ENCODE peak calls at places on chromosome 14, in nine cellular contexts. T is PC-3, N is EL, Q is Calu3, A is ACHN, D is fibroblast of mammary gland, U is choroid plexus epithelial cell, G is amygdala, R is HT-29. M is an unnamed sample.

GRCh38 chr14:23181453-23181852 is 2.0 kb downstream of the SLC7A8 start:
- DNase-seq in T (no peak), N (no peak), Q (no peak), A (no peak), D (no peak), U (no peak), G (no peak), R (no peak), M (no peak)

GRCh38 chr14:74217672-74218448 is 21.4 kb upstream of the VSX2 start:
- DNase-seq in T (peak), N (peak), Q (peak), A (peak), D (peak), U (peak), G (no peak), R (peak), M (peak)

GRCh38 chr14:36901846-36902245 is 240.2 kb downstream of the PAX9 start:
- DNase-seq in T (peak), N (peak), Q (no peak), A (no peak), D (peak), U (peak), G (no peak), R (no peak), M (no peak)

GRCh38 chr14:61620130-61620946 is 75.0 kb upstream of the HIF1A start:
- DNase-seq in T (peak), N (peak), Q (no peak), A (no peak), D (peak), U (peak), G (no peak), R (no peak), M (peak)

GRCh38 chr14:56244138-56244789 is 126.1 kb downstream of the PELI2 start:
- DNase-seq in T (peak), N (peak), Q (no peak), A (peak), D (peak), U (peak), G (no peak), R (no peak), M (no peak)

GRCh38 chr14:85252011-85252410 is 277.9 kb upstream of the FLRT2 start:
- DNase-seq in T (peak), N (peak), Q (no peak), A (no peak), D (peak), U (peak), G (no peak), R (peak), M (peak)

GRCh38 chr14:86402547-86402946 is 872.6 kb downstream of the FLRT2 start:
- DNase-seq in T (no peak), N (no peak), Q (no peak), A (no peak), D (no peak), U (no peak), G (no peak), R (no peak), M (no peak)

GRCh38 chr14:73203527-73203926 is 33.8 kb upstream of the PAPLN start:
- DNase-seq in T (no peak), N (no peak), Q (no peak), A (no peak), D (no peak), U (no peak), G (no peak), R (no peak), M (no peak)

GRCh38 chr14:77041837-77042557 is 13.5 kb upstream of the IRF2BPL start:
- DNase-seq in T (peak), N (peak), Q (no peak), A (no peak), D (peak), U (peak), G (no peak), R (no peak), M (no peak)

GRCh38 chr14:103721334-103722120 is 5.9 kb downstream of the ZFYVE21 start:
- DNase-seq in T (peak), N (no peak), Q (peak), A (no peak), D (peak), U (peak), G (no peak), R (no peak), M (no peak)

GRCh38 chr14:64191756-64192155 is 102.4 kb downstream of the ESR2 start:
- DNase-seq in T (peak), N (peak), Q (no peak), A (peak), D (peak), U (peak), G (no peak), R (no peak), M (peak)

GRCh38 chr14:66939409-66939808 is 249.8 kb upstream of the GARIN2 start:
- DNase-seq in T (no peak), N (no peak), Q (no peak), A (no peak), D (no peak), U (no peak), G (no peak), R (no peak), M (no peak)

GRCh38 chr14:77849711-77850110 is 49.8 kb downstream of the ADCK1 start:
- DNase-seq in T (peak), N (peak), Q (no peak), A (peak), D (peak), U (peak), G (no peak), R (no peak), M (no peak)

GRCh38 chr14:90551733-90552464 is 155.1 kb downstream of the CALM1 start:
- DNase-seq in T (no peak), N (no peak), Q (no peak), A (no peak), D (no peak), U (no peak), G (no peak), R (no peak), M (no peak)

GRCh38 chr14:34665785-34666425 is 36.0 kb upstream of the SNX6 start:
- DNase-seq in T (peak), N (peak), Q (no peak), A (peak), D (peak), U (peak), G (no peak), R (peak), M (peak)

GRCh38 chr14:24861083-24861630 is 188.8 kb downstream of the STXBP6 start:
- DNase-seq in T (no peak), N (peak), Q (peak), A (no peak), D (peak), U (peak), G (no peak), R (peak), M (no peak)

GRCh38 chr14:76597387-76597786 is 163.9 kb upstream of the VASH1 start:
- DNase-seq in T (no peak), N (no peak), Q (no peak), A (no peak), D (no peak), U (no peak), G (no peak), R (no peak), M (no peak)

GRCh38 chr14:46054526-46054925 is 597.1 kb downstream of the RPL10L start:
- DNase-seq in T (peak), N (peak), Q (no peak), A (peak), D (peak), U (peak), G (no peak), R (no peak), M (peak)

GRCh38 chr14:35789651-35790050 is 19.4 kb downstream of the RALGAPA1 start:
- DNase-seq in T (no peak), N (peak), Q (no peak), A (peak), D (peak), U (peak), G (no peak), R (no peak), M (no peak)

GRCh38 chr14:64200170-64200569 is 94.0 kb downstream of the ESR2 start:
- DNase-seq in T (no peak), N (no peak), Q (no peak), A (no peak), D (no peak), U (no peak), G (no peak), R (no peak), M (no peak)

GRCh38 chr14:63174760-63175191 is 29.5 kb upstream of the RHOJ start:
- DNase-seq in T (peak), N (peak), Q (peak), A (peak), D (peak), U (peak), G (no peak), R (peak), M (peak)

GRCh38 chr14:93054006-93054405 is 61.7 kb downstream of the ITPK1 start:
- DNase-seq in T (no peak), N (no peak), Q (no peak), A (no peak), D (no peak), U (no peak), G (no peak), R (no peak), M (no peak)

GRCh38 chr14:60721331-60722162 is 2.6 kb downstream of the SIX4 start:
- DNase-seq in T (peak), N (peak), Q (peak), A (peak), D (peak), U (peak), G (no peak), R (peak), M (peak)

GRCh38 chr14:99129998-99130397 is 142.0 kb downstream of the BCL11B start:
- DNase-seq in T (no peak), N (no peak), Q (no peak), A (no peak), D (no peak), U (no peak), G (no peak), R (no peak), M (no peak)

GRCh38 chr14:28121512-28122297 is 644.9 kb upstream of the FOXG1 start:
- DNase-seq in T (no peak), N (no peak), Q (no peak), A (no peak), D (no peak), U (no peak), G (no peak), R (no peak), M (no peak)

GRCh38 chr14:73014105-73014504 is 12.8 kb downstream of the ZFYVE1 start:
- DNase-seq in T (no peak), N (peak), Q (no peak), A (no peak), D (peak), U (peak), G (no peak), R (no peak), M (no peak)

GRCh38 chr14:50083467-50084337 is 32.7 kb downstream of the VCPKMT start:
- DNase-seq in T (no peak), N (no peak), Q (no peak), A (no peak), D (no peak), U (no peak), G (no peak), R (no peak), M (no peak)

GRCh38 chr14:84807673-84808072 is 722.3 kb upstream of the FLRT2 start:
- DNase-seq in T (no peak), N (no peak), Q (no peak), A (no peak), D (no peak), U (no peak), G (no peak), R (no peak), M (no peak)

GRCh38 chr14:94558842-94559241 is 2.4 kb upstream of the SERPINA4 start:
- DNase-seq in T (no peak), N (no peak), Q (no peak), A (no peak), D (no peak), U (no peak), G (no peak), R (no peak), M (no peak)

GRCh38 chr14:103867523-103867953 is 20.2 kb upstream of the PPP1R13B start:
- DNase-seq in T (no peak), N (no peak), Q (no peak), A (no peak), D (no peak), U (no peak), G (no peak), R (no peak), M (no peak)

GRCh38 chr14:71996615-71997014 is 64.4 kb downstream of the RGS6 start:
- DNase-seq in T (no peak), N (no peak), Q (no peak), A (no peak), D (no peak), U (no peak), G (no peak), R (no peak), M (no peak)

GRCh38 chr14:104352493-104353220 is 214.3 kb downstream of the KIF26A start:
- DNase-seq in T (no peak), N (no peak), Q (no peak), A (no peak), D (no peak), U (no peak), G (no peak), R (no peak), M (no peak)